ENCODE peak calls at places on chromosomes 4 and X, in seven cellular contexts. One of them, this sample, is unnamed.

GRCh38 chrX:7711167-7711566 is 131.8 kb upstream of the VCX start:
- DNase-seq in heart left ventricle: no peak
- DNase-seq in fibroblast of the aortic adventitia: no peak
- DNase-seq in activated CD4-positive, alpha-beta memory T cell treated with anti-CD3 and anti-CD28 coated beads, Interleukin-2, amount 10 ng/mL, durations not matched to agents 7 days and 5 days: no peak
- DNase-seq in activated effector memory CD4-positive, alpha-beta T cell treated with Interleukin-2 at 50 U/mL for 16 hours: no peak
- DNase-seq in LoVo: no peak
- DNase-seq in posterior vena cava: no peak
- DNase-seq in this sample: no peak

GRCh38 chr4:153281476-153281875 is 63.0 kb upstream of the MND1 start:
- DNase-seq in LoVo: no peak
- DNase-seq in posterior vena cava: no peak
- DNase-seq in activated effector memory CD4-positive, alpha-beta T cell treated with Interleukin-2 at 50 U/mL for 16 hours: no peak
- DNase-seq in heart left ventricle: no peak
- DNase-seq in fibroblast of the aortic adventitia: no peak
- DNase-seq in activated CD4-positive, alpha-beta memory T cell treated with anti-CD3 and anti-CD28 coated beads, Interleukin-2, amount 10 ng/mL, durations not matched to agents 7 days and 5 days: no peak
- DNase-seq in this sample: no peak

GRCh38 chr4:41882622-41883347 is 52.4 kb upstream of the TMEM33 start:
- DNase-seq in posterior vena cava: peak; percentile 81
- DNase-seq in fibroblast of the aortic adventitia: peak; percentile 26
- DNase-seq in activated effector memory CD4-positive, alpha-beta T cell treated with Interleukin-2 at 50 U/mL for 16 hours: peak; percentile 36
- DNase-seq in LoVo: peak; percentile 36
- DNase-seq in activated CD4-positive, alpha-beta memory T cell treated with anti-CD3 and anti-CD28 coated beads, Interleukin-2, amount 10 ng/mL, durations not matched to agents 7 days and 5 days: peak; percentile 60
- DNase-seq in heart left ventricle: no peak
- DNase-seq in this sample: no peak

GRCh38 chr4:7719354-7720174 is 220.1 kb downstream of the AFAP1 start:
- DNase-seq in fibroblast of the aortic adventitia: peak; percentile 34
- DNase-seq in LoVo: peak; percentile 31
- DNase-seq in heart left ventricle: peak; percentile 64
- DNase-seq in activated effector memory CD4-positive, alpha-beta T cell treated with Interleukin-2 at 50 U/mL for 16 hours: peak; percentile 26
- DNase-seq in activated CD4-positive, alpha-beta memory T cell treated with anti-CD3 and anti-CD28 coated beads, Interleukin-2, amount 10 ng/mL, durations not matched to agents 7 days and 5 days: peak; percentile 63
- DNase-seq in posterior vena cava: peak; percentile 89
- DNase-seq in this sample: no peak

GRCh38 chr4:48778431-48779094 is 1.5 kb downstream of the FRYL start:
- DNase-seq in activated CD4-positive, alpha-beta memory T cell treated with anti-CD3 and anti-CD28 coated beads, Interleukin-2, amount 10 ng/mL, durations not matched to agents 7 days and 5 days: no peak
- DNase-seq in LoVo: no peak
- DNase-seq in posterior vena cava: no peak
- DNase-seq in activated effector memory CD4-positive, alpha-beta T cell treated with Interleukin-2 at 50 U/mL for 16 hours: no peak
- DNase-seq in fibroblast of the aortic adventitia: peak; percentile 65
- DNase-seq in heart left ventricle: no peak
- DNase-seq in this sample: no peak

GRCh38 chr4:116546759-116547158 is 538.6 kb downstream of the TRAM1L1 start:
- DNase-seq in posterior vena cava: no peak
- DNase-seq in heart left ventricle: no peak
- DNase-seq in activated effector memory CD4-positive, alpha-beta T cell treated with Interleukin-2 at 50 U/mL for 16 hours: no peak
- DNase-seq in fibroblast of the aortic adventitia: no peak
- DNase-seq in LoVo: no peak
- DNase-seq in activated CD4-positive, alpha-beta memory T cell treated with anti-CD3 and anti-CD28 coated beads, Interleukin-2, amount 10 ng/mL, durations not matched to agents 7 days and 5 days: no peak
- DNase-seq in this sample: no peak

GRCh38 chrX:32778965-32779364 is 432.4 kb downstream of the DMD start:
- DNase-seq in LoVo: no peak
- DNase-seq in posterior vena cava: no peak
- DNase-seq in activated effector memory CD4-positive, alpha-beta T cell treated with Interleukin-2 at 50 U/mL for 16 hours: no peak
- DNase-seq in fibroblast of the aortic adventitia: no peak
- DNase-seq in activated CD4-positive, alpha-beta memory T cell treated with anti-CD3 and anti-CD28 coated beads, Interleukin-2, amount 10 ng/mL, durations not matched to agents 7 days and 5 days: no peak
- DNase-seq in heart left ventricle: no peak
- DNase-seq in this sample: no peak

GRCh38 chr4:158676076-158676475 is 4.0 kb downstream of the ETFDH start:
- DNase-seq in heart left ventricle: no peak
- DNase-seq in activated effector memory CD4-positive, alpha-beta T cell treated with Interleukin-2 at 50 U/mL for 16 hours: no peak
- DNase-seq in LoVo: no peak
- DNase-seq in fibroblast of the aortic adventitia: no peak
- DNase-seq in activated CD4-positive, alpha-beta memory T cell treated with anti-CD3 and anti-CD28 coated beads, Interleukin-2, amount 10 ng/mL, durations not matched to agents 7 days and 5 days: no peak
- DNase-seq in posterior vena cava: no peak
- DNase-seq in this sample: no peak

GRCh38 chr4:166259081-166259480 is 386.0 kb downstream of the TLL1 start:
- DNase-seq in fibroblast of the aortic adventitia: no peak
- DNase-seq in LoVo: no peak
- DNase-seq in posterior vena cava: no peak
- DNase-seq in heart left ventricle: no peak
- DNase-seq in activated CD4-positive, alpha-beta memory T cell treated with anti-CD3 and anti-CD28 coated beads, Interleukin-2, amount 10 ng/mL, durations not matched to agents 7 days and 5 days: no peak
- DNase-seq in activated effector memory CD4-positive, alpha-beta T cell treated with Interleukin-2 at 50 U/mL for 16 hours: no peak
- DNase-seq in this sample: no peak

GRCh38 chr4:54440394-54441223 is 211.5 kb downstream of the PDGFRA start:
- DNase-seq in heart left ventricle: no peak
- DNase-seq in activated CD4-positive, alpha-beta memory T cell treated with anti-CD3 and anti-CD28 coated beads, Interleukin-2, amount 10 ng/mL, durations not matched to agents 7 days and 5 days: no peak
- DNase-seq in activated effector memory CD4-positive, alpha-beta T cell treated with Interleukin-2 at 50 U/mL for 16 hours: no peak
- DNase-seq in posterior vena cava: no peak
- DNase-seq in fibroblast of the aortic adventitia: peak; percentile 61
- DNase-seq in LoVo: peak; percentile 29
- DNase-seq in this sample: no peak

GRCh38 chr4:7823416-7823824 is 116.2 kb downstream of the AFAP1 start:
- DNase-seq in fibroblast of the aortic adventitia: peak; percentile 86
- DNase-seq in posterior vena cava: peak; percentile 92
- DNase-seq in activated effector memory CD4-positive, alpha-beta T cell treated with Interleukin-2 at 50 U/mL for 16 hours: no peak
- DNase-seq in activated CD4-positive, alpha-beta memory T cell treated with anti-CD3 and anti-CD28 coated beads, Interleukin-2, amount 10 ng/mL, durations not matched to agents 7 days and 5 days: no peak
- DNase-seq in heart left ventricle: peak; percentile 69
- DNase-seq in LoVo: no peak
- DNase-seq in this sample: no peak

GRCh38 chr4:150123073-150123472 is 44.8 kb downstream of the DCLK2 start:
- DNase-seq in activated CD4-positive, alpha-beta memory T cell treated with anti-CD3 and anti-CD28 coated beads, Interleukin-2, amount 10 ng/mL, durations not matched to agents 7 days and 5 days: no peak
- DNase-seq in activated effector memory CD4-positive, alpha-beta T cell treated with Interleukin-2 at 50 U/mL for 16 hours: no peak
- DNase-seq in heart left ventricle: no peak
- DNase-seq in posterior vena cava: no peak
- DNase-seq in fibroblast of the aortic adventitia: no peak
- DNase-seq in LoVo: no peak
- DNase-seq in this sample: no peak

GRCh38 chrX:15816453-15816838 is 26.2 kb downstream of the ZRSR2 start:
- DNase-seq in posterior vena cava: no peak
- DNase-seq in activated CD4-positive, alpha-beta memory T cell treated with anti-CD3 and anti-CD28 coated beads, Interleukin-2, amount 10 ng/mL, durations not matched to agents 7 days and 5 days: no peak
- DNase-seq in LoVo: no peak
- DNase-seq in activated effector memory CD4-positive, alpha-beta T cell treated with Interleukin-2 at 50 U/mL for 16 hours: no peak
- DNase-seq in heart left ventricle: no peak
- DNase-seq in fibroblast of the aortic adventitia: peak; percentile 7
- DNase-seq in this sample: no peak

GRCh38 chr4:1553365-1553764 is 130.7 kb downstream of the FAM53A start:
- DNase-seq in activated CD4-positive, alpha-beta memory T cell treated with anti-CD3 and anti-CD28 coated beads, Interleukin-2, amount 10 ng/mL, durations not matched to agents 7 days and 5 days: no peak
- DNase-seq in posterior vena cava: no peak
- DNase-seq in heart left ventricle: no peak
- DNase-seq in activated effector memory CD4-positive, alpha-beta T cell treated with Interleukin-2 at 50 U/mL for 16 hours: no peak
- DNase-seq in fibroblast of the aortic adventitia: no peak
- DNase-seq in LoVo: no peak
- DNase-seq in this sample: no peak

GRCh38 chr4:108854781-108855180 is 91.9 kb upstream of the ETNPPL start:
- DNase-seq in LoVo: no peak
- DNase-seq in posterior vena cava: no peak
- DNase-seq in fibroblast of the aortic adventitia: no peak
- DNase-seq in heart left ventricle: no peak
- DNase-seq in activated effector memory CD4-positive, alpha-beta T cell treated with Interleukin-2 at 50 U/mL for 16 hours: no peak
- DNase-seq in activated CD4-positive, alpha-beta memory T cell treated with anti-CD3 and anti-CD28 coated beads, Interleukin-2, amount 10 ng/mL, durations not matched to agents 7 days and 5 days: no peak
- DNase-seq in this sample: no peak

GRCh38 chr4:100317032-100317864 is 127.0 kb upstream of the DDIT4L start:
- DNase-seq in activated CD4-positive, alpha-beta memory T cell treated with anti-CD3 and anti-CD28 coated beads, Interleukin-2, amount 10 ng/mL, durations not matched to agents 7 days and 5 days: no peak
- DNase-seq in posterior vena cava: no peak
- DNase-seq in activated effector memory CD4-positive, alpha-beta T cell treated with Interleukin-2 at 50 U/mL for 16 hours: no peak
- DNase-seq in heart left ventricle: no peak
- DNase-seq in fibroblast of the aortic adventitia: peak; percentile 59
- DNase-seq in LoVo: no peak
- DNase-seq in this sample: no peak

GRCh38 chr4:143357161-143357845 is 20.6 kb downstream of the GAB1 start:
- DNase-seq in activated effector memory CD4-positive, alpha-beta T cell treated with Interleukin-2 at 50 U/mL for 16 hours: no peak
- DNase-seq in activated CD4-positive, alpha-beta memory T cell treated with anti-CD3 and anti-CD28 coated beads, Interleukin-2, amount 10 ng/mL, durations not matched to agents 7 days and 5 days: no peak
- DNase-seq in LoVo: no peak
- DNase-seq in fibroblast of the aortic adventitia: no peak
- DNase-seq in heart left ventricle: no peak
- DNase-seq in posterior vena cava: no peak
- DNase-seq in this sample: no peak

GRCh38 chrX:136577562-136577961 is 45.5 kb downstream of the VGLL1 start:
- DNase-seq in activated effector memory CD4-positive, alpha-beta T cell treated with Interleukin-2 at 50 U/mL for 16 hours: peak; percentile 66
- DNase-seq in posterior vena cava: peak; percentile 82
- DNase-seq in activated CD4-positive, alpha-beta memory T cell treated with anti-CD3 and anti-CD28 coated beads, Interleukin-2, amount 10 ng/mL, durations not matched to agents 7 days and 5 days: peak; percentile 80
- DNase-seq in heart left ventricle: peak; percentile 57
- DNase-seq in LoVo: peak; percentile 18
- DNase-seq in fibroblast of the aortic adventitia: peak; percentile 56
- DNase-seq in this sample: no peak

GRCh38 chr4:99084595-99084994 is 4.0 kb downstream of the ADH5 start:
- DNase-seq in activated effector memory CD4-positive, alpha-beta T cell treated with Interleukin-2 at 50 U/mL for 16 hours: no peak
- DNase-seq in fibroblast of the aortic adventitia: no peak
- DNase-seq in activated CD4-positive, alpha-beta memory T cell treated with anti-CD3 and anti-CD28 coated beads, Interleukin-2, amount 10 ng/mL, durations not matched to agents 7 days and 5 days: no peak
- DNase-seq in LoVo: no peak
- DNase-seq in heart left ventricle: no peak
- DNase-seq in posterior vena cava: no peak
- DNase-seq in this sample: no peak

GRCh38 chr4:3375688-3376087 is 66.1 kb upstream of the HGFAC start:
- DNase-seq in activated CD4-positive, alpha-beta memory T cell treated with anti-CD3 and anti-CD28 coated beads, Interleukin-2, amount 10 ng/mL, durations not matched to agents 7 days and 5 days: no peak
- DNase-seq in LoVo: no peak
- DNase-seq in posterior vena cava: no peak
- DNase-seq in activated effector memory CD4-positive, alpha-beta T cell treated with Interleukin-2 at 50 U/mL for 16 hours: no peak
- DNase-seq in fibroblast of the aortic adventitia: peak; percentile 42
- DNase-seq in heart left ventricle: no peak
- DNase-seq in this sample: no peak

GRCh38 chrX:96655947-96656623 is 28.6 kb upstream of the DIAPH2 start:
- DNase-seq in activated effector memory CD4-positive, alpha-beta T cell treated with Interleukin-2 at 50 U/mL for 16 hours: no peak
- DNase-seq in activated CD4-positive, alpha-beta memory T cell treated with anti-CD3 and anti-CD28 coated beads, Interleukin-2, amount 10 ng/mL, durations not matched to agents 7 days and 5 days: no peak
- DNase-seq in heart left ventricle: no peak
- DNase-seq in posterior vena cava: no peak
- DNase-seq in LoVo: no peak
- DNase-seq in fibroblast of the aortic adventitia: no peak
- DNase-seq in this sample: no peak